ENCODE peak calls at places on chromosomes 7 and 10, in four cellular contexts. J is HepG2, W is SK-N-SH, B is K562. D is an unnamed sample.
A peak's percentile ranks its signal among the peaks of the same experiment; 100 is the strongest.

GRCh38 chr10:17109475-17110207 is 20.0 kb downstream of the CUBN start:
- DNase-seq in J (no peak), W (no peak), B (no peak), D (no peak)

GRCh38 chr10:122368502-122369254 is 5.8 kb upstream of the PLEKHA1 start:
- DNase-seq in J (no peak), W (no peak), B (no peak), D (no peak)

GRCh38 chr10:133133471-133134231 is 26.4 kb upstream of the KNDC1 start:
- DNase-seq in J (no peak), W (peak; percentile 33), B (no peak), D (no peak)

GRCh38 chr10:103633846-103634245 is 140.3 kb downstream of the NEURL1 start:
- DNase-seq in J (no peak), W (no peak), B (no peak), D (no peak)

GRCh38 chr10:84172435-84173356 is 905 bp upstream of the GPR15LG start:
- DNase-seq in J (no peak), W (no peak), B (no peak), D (no peak)

GRCh38 chr7:76318488-76319353 is 16.2 kb downstream of the HSPB1 start:
- DNase-seq in J (peak; percentile 84), W (peak; percentile 79), B (peak; percentile 81), D (peak; percentile 62)

GRCh38 chr10:126661841-126662520 is 8.5 kb downstream of the C10orf90 start:
- DNase-seq in J (no peak), W (no peak), B (no peak), D (no peak)

GRCh38 chr10:61463035-61463909 is 10.1 kb upstream of the TMEM26 start:
- DNase-seq in J (no peak), W (no peak), B (no peak), D (no peak)

GRCh38 chr7:142511801-142512200 is 237.5 kb upstream of the PRSS1 start:
- DNase-seq in J (no peak), W (no peak), B (no peak), D (no peak)

GRCh38 chr10:7824251-7824650 is 5.9 kb downstream of the TAF3 start:
- DNase-seq in J (no peak), W (no peak), B (no peak), D (no peak)

GRCh38 chr10:7826971-7827370 is 8.7 kb downstream of the TAF3 start:
- DNase-seq in J (no peak), W (no peak), B (no peak), D (no peak)

GRCh38 chr10:7832060-7832459 is 13.8 kb downstream of the TAF3 start:
- DNase-seq in J (no peak), W (no peak), B (no peak), D (no peak)

GRCh38 chr10:7833210-7833609 is 14.9 kb downstream of the TAF3 start:
- DNase-seq in J (no peak), W (no peak), B (no peak), D (no peak)

DNA sequence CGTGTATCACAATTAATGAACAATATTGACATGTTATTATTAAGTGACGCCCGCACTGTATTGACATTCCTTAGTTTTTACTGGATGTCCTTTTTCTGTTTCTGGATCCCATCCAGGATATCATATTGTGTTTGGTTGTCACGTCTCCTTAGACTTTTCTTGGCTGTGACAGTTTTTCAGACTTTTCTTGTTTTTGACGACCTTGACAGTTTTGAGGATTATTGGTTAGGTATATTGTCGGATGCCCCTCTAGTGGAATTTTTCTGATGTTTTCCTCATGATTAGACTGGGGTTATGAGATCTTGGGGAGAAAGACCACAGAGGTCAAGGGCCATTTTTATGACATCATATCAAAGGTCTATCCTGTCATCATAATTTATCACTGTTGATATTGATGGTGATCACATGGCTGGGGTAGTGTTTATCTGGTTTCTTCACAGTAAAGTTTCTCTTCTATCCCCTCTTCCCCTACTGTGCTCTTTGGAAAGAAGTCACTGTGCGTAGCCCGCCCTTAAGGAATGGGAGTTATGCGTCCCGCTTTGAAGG is 11.1 kb downstream of the TAF3 start:
- DNase-seq in J (no peak), W (no peak), B (no peak), D (no peak)
- TF ChIP-seq FOXJ3 in J (no peak), W (no peak), B (no peak), D (no peak)

DNA sequence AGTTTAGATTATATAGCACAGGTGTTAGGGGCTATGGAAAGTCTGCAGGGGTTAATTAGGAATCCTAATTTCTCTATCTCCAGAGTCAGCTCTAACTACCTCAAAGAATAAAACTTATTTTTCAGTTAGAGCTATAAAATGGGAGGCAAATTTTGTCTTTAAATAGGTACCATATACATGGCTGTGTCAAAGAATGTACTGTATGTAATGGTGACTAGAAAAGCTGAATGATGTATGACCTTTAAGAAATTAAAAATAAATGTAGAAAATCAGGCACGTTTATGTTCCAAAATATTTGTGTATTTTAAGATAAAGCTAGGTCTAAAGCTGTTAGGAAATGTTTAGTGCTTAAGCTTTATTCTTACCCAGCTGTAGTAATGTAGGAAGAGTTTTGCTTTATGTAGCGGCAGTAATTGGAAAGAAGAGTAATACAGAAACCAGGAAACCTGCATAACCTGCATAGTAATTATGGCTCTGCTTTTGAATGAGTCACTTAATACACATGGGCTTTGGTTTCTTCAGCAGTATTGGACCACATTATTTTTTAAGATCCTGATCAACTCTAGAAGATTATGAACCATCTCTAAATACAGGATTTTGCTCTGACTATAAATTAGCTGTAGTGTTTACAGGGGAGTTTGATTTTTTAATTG is 85.0 kb downstream of the KMT2E start:
- DNase-seq in J (no peak), W (no peak), B (no peak), D (no peak)
- TF ChIP-seq FOXJ3 in J (no peak), W (no peak), B (no peak), D (no peak)

DNA sequence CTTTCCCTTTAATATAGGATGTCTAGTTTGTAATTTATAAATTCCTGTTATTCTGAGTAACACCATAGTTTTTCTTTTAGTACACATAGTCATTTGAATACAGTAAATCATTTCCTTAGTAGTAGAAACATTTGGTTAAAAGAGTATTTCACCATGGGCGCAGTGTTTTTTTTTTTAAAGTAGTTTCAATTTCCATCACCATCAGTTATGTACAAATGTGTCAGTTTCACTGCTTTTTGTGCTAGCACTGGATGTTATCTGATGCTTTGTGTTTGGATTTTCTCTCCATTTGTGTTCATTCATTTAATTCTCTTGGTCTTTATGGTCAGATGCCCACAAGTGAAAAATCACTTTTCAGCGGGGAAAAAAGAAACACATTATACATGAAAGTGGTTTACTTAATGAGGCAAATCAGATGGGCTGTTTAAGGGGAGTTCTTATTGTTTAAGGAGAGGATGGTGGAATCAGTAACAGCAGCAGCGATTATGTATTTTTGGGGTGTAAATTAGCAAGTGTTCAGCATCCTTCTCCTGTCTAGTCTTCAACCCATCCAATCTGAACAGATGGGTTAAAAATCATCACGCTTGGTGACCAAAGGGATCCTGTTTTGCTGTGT is 15.9 kb upstream of the HK1 start:
- DNase-seq in J (no peak), W (no peak), B (no peak), D (no peak)
- TF ChIP-seq FOXJ3 in J (no peak), W (no peak), B (no peak), D (no peak)

GRCh38 chr7:14420768-14421167 is 431.3 kb upstream of the ETV1 start:
- DNase-seq in J (no peak), W (no peak), B (no peak), D (no peak)

GRCh38 chr7:14425559-14425958 is 436.1 kb upstream of the ETV1 start:
- DNase-seq in J (no peak), W (no peak), B (no peak), D (no peak)

GRCh38 chr7:14419554-14419953 is 430.1 kb upstream of the ETV1 start:
- DNase-seq in J (no peak), W (no peak), B (no peak), D (no peak)

DNA sequence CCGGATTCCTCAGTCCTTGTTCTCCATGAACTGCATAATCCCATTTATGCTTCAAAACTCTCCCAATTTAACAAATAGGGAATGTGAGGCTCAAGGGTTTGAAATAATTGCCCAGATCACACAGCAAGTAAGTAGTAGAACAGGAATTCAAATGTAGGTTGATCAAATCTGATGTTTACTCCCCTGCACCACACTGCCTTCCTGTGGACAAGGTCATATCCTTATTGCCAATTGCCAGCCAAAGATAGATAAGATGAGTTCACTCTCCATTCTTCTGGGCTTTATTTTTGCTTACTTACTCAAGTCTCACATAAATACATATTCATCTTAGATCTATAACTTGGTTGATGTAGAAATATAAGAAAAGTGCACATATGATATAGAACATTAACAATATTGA is 435.2 kb upstream of the ETV1 start:
- DNase-seq in J (no peak), W (no peak), B (no peak), D (no peak)
- TF ChIP-seq FOXJ3 in J (no peak), W (no peak), B (no peak), D (no peak)

GRCh38 chr7:106216517-106217088 is 68.2 kb downstream of the NAMPT start:
- DNase-seq in J (no peak), W (no peak), B (peak; percentile 51), D (no peak)
- TF ChIP-seq FOXJ3 in J (no peak), W (no peak), B (no peak), D (no peak)

DNA sequence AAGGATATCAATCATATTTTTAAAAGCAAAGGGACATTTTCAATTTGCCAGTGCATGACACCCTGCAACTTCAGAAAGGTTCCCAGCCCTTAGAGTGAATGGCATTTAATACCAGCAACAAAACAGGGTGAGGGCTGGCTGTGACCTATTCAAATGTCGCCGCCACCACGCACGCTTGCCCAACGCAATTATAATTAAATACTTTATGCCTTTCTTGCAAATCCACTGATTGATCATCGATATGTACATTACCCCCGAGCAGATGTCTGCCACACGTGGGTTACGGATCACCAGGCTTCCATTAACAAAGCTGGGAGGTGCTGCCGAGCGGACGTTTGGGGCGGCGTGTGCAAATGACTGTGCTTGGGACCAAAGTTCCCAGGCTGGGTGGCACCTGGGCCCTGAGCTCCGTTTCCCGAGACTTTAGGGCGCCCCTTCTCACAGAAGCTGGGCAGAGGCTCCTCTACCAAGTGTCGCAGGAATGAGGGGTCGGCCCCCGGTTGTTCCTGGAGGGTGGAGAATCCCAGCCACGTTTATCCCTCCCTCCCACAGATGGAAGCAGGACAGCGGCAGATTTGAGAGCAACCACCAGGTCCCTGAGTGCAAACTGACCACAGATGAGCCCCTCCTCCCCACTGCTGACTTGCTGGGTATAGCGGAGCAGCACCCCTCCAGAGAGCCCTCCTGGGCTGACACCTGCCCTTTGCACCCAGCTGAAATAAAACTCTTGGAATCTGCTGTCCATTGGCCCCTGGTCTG is 3.9 kb downstream of the FOXL3 start:
- DNase-seq in J (no peak), W (peak; percentile 48), B (no peak), D (no peak)
- TF ChIP-seq FOXJ3 in J (no peak), W (no peak), B (no peak), D (no peak)

GRCh38 chr10:2925631-2926030 is 141.7 kb upstream of the PFKP start:
- DNase-seq in J (no peak), W (no peak), B (no peak), D (no peak)
- TF ChIP-seq FOXJ3 in J (no peak), W (no peak), B (no peak), D (no peak)

GRCh38 chr10:44733743-44734488 is 177.2 kb upstream of the TMEM72 start:
- DNase-seq in J (no peak), W (no peak), B (no peak), D (no peak)
- TF ChIP-seq FOXJ3 in J (no peak), W (no peak), B (no peak), D (no peak)

GRCh38 chr10:114266521-114266920 is 27.5 kb downstream of the VWA2 start:
- DNase-seq in J (no peak), W (peak; percentile 54), B (no peak), D (no peak)
- TF ChIP-seq FOXJ3 in J (no peak), W (no peak), B (no peak), D (no peak)

GRCh38 chr7:130632111-130632510 is 36.4 kb downstream of the COPG2 start:
- DNase-seq in J (peak; percentile 15), W (no peak), B (no peak), D (no peak)
- TF ChIP-seq FOXJ3 in J (no peak), W (no peak), B (no peak), D (no peak)

D was measured in WTC11.